ENCODE peak calls at places on chromosomes 5 and 9, in seven cellular contexts. S is HCT116, U is upper lobe of right lung, P is tibial nerve, O is fibroblast of lung, Y is fibroblast of mammary gland, W is neural progenitor cell. H is an unnamed sample.

GRCh38 chr9:100465270-100465669 is 7.7 kb upstream of the TMEFF1 start:
- DNase-seq in W (no peak), Y (no peak), P (no peak), U (no peak), O (no peak), S (no peak), H (no peak)

GRCh38 chr5:10111575-10111974 is 138.1 kb downstream of the ATPSCKMT start:
- DNase-seq in U (no peak), W (peak; percentile 54), O (peak; percentile 51), S (peak; percentile 21), P (no peak), Y (peak; percentile 54), H (peak; percentile 76)

GRCh38 chr5:181255836-181256578 is 4.9 kb downstream of the TRIM52 start:
- DNase-seq in P (no peak), U (no peak), W (no peak), O (peak; percentile 42), Y (no peak), S (no peak), H (no peak)

GRCh38 chr5:154782812-154783592 is 27.8 kb downstream of the LARP1 start:
- DNase-seq in U (no peak), P (no peak), O (no peak), S (no peak), Y (no peak), W (peak; percentile 33), H (no peak)

GRCh38 chr5:92652735-92653134 is 928.3 kb downstream of the NR2F1-AS1 start:
- DNase-seq in S (no peak), U (no peak), W (no peak), O (peak; percentile 74), Y (peak; percentile 79), P (no peak), H (no peak)

GRCh38 chr5:74035521-74035937 is 409.5 kb downstream of the ARHGEF28 start:
- DNase-seq in O (peak; percentile 74), P (peak; percentile 55), U (no peak), W (no peak), S (peak; percentile 36), Y (peak; percentile 91), H (peak; percentile 85)

GRCh38 chr5:90386099-90386710 is 23.4 kb downstream of the CETN3 start:
- DNase-seq in U (no peak), O (peak; percentile 42), Y (peak; percentile 35), W (no peak), S (peak; percentile 21), P (no peak), H (peak; percentile 53)

GRCh38 chr5:126503602-126504104 is 80.4 kb downstream of the GRAMD2B start:
- DNase-seq in S (no peak), W (no peak), P (peak; percentile 65), O (peak; percentile 60), U (no peak), Y (peak; percentile 77), H (peak; percentile 82)

GRCh38 chr5:132662925-132663770 is 5.2 kb downstream of the IL13 start:
- DNase-seq in S (no peak), U (no peak), P (no peak), Y (no peak), O (no peak), W (no peak), H (peak; percentile 14)

GRCh38 chr9:133056533-133056932 is 5.2 kb upstream of the CEL start:
- DNase-seq in U (no peak), O (no peak), P (no peak), Y (no peak), S (no peak), W (no peak), H (no peak)

GRCh38 chr5:34676409-34676808 is 20.3 kb downstream of the RAI14 start:
- DNase-seq in O (no peak), Y (peak; percentile 47), U (no peak), W (no peak), S (no peak), P (no peak), H (peak; percentile 40)

GRCh38 chr5:153513171-153513570 is 22.7 kb downstream of the GRIA1 start:
- DNase-seq in O (no peak), S (no peak), P (no peak), Y (peak; percentile 62), W (no peak), U (no peak), H (peak; percentile 51)

GRCh38 chr5:176573564-176574296 is 24.6 kb downstream of the CDHR2 start:
- DNase-seq in P (peak; percentile 74), U (peak; percentile 85), S (peak; percentile 32), W (peak; percentile 75), Y (peak; percentile 39), O (peak; percentile 46), H (peak; percentile 51)

GRCh38 chr9:131624636-131625241 is 79.4 kb downstream of the PRRT1B start:
- DNase-seq in P (no peak), U (no peak), S (no peak), W (no peak), O (peak; percentile 23), Y (peak; percentile 27), H (no peak)

GRCh38 chr5:59428391-59428790 is 465.1 kb downstream of the PDE4D start:
- DNase-seq in U (no peak), P (no peak), Y (no peak), W (no peak), S (no peak), O (no peak), H (no peak)

GRCh38 chr5:172380992-172381643 is 73.2 kb downstream of the SH3PXD2B start:
- DNase-seq in O (peak; percentile 78), U (peak; percentile 72), W (no peak), Y (peak; percentile 31), S (no peak), P (peak; percentile 67), H (no peak)

GRCh38 chr5:137352095-137352494 is 147.0 kb downstream of the SPOCK1 start:
- DNase-seq in W (no peak), S (no peak), U (no peak), P (no peak), O (no peak), Y (no peak), H (no peak)

GRCh38 chr5:124287813-124288212 is 458.6 kb downstream of the ZNF608 start:
- DNase-seq in Y (peak; percentile 4), O (no peak), S (no peak), U (no peak), W (no peak), P (no peak), H (no peak)

GRCh38 chr9:5949103-5949699 is 58.5 kb downstream of the MLANA start:
- DNase-seq in U (no peak), O (peak; percentile 8), P (no peak), Y (peak; percentile 49), S (no peak), W (no peak), H (peak; percentile 5)

GRCh38 chr5:32707394-32707997 is 3.6 kb upstream of the NPR3 start:
- DNase-seq in O (peak; percentile 63), P (no peak), W (peak; percentile 52), S (peak; percentile 21), U (no peak), Y (peak; percentile 52), H (peak; percentile 58)

GRCh38 chr9:136995772-136996308 is 528 bp downstream of the CLIC3 start:
- DNase-seq in W (no peak), P (no peak), U (peak; percentile 93), O (peak; percentile 39), S (no peak), Y (peak; percentile 17), H (no peak)

DNA sequence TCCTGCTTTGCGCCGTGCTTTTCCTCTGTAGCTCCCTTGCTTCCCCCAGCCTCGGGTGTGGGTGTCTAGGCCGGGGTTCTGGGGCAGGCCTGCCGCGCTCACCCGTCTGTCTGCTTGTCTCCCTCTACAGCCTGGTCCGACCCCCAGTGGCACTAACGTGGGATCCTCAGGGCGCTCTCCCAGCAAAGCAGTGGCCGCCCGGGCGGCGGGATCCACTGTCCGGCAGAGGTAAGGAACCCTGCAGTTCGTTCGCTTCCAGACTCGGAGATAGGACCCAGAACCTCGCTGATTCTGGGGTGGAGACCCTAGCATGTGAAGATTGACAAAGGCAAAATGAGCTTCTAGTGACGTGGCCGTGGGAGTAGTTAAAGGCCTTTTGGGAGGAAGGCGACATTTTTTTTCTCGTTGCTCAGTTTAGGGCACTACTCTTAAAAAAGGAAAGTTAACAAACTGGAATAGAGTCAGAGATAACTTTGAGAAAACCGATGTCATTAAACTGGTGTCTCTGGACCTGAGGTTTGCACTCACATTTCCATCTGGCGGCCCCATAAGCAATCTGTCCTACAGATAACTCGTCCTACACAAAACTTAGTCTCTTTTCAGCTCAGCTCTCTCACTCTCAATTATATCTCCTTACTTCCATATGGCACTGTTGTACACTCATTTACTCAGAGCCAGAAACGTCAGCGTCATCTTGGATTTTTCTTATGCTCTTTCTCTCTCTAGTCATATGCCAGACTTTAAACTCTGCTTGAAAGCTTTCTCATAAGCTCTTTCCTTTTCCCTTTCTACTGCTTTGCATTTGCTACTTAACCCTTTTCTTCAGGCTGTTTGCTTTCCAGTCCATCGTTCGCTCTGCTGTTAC is 566 bp downstream of the SEC61B start:
- DNase-seq in U (no peak), W (no peak), Y (peak; percentile 56), P (no peak), S (no peak), O (no peak), H (no peak)
- TF ChIP-seq CTCF in U (no peak), W (no peak), Y (no peak), P (no peak), S (no peak), O (no peak), H (no peak)

DNA sequence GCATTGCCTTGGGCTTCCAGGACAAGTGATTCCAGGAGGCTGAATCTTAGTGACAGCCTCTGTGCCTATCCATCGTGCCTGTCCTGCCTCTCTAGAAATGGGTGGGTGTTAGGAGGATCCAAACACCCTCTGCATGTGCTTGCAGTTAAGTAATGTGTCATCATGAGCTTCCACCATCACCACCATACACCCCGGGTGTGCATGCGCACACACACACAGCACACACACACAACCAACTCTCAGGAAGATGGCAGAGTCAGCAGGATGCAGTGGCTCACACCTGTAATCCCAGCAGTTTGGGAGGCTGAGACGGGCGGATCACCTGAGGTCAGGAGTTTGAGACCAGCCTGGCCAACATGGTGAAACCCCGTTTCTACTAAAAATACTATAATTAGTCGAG is 22.8 kb upstream of the CERCAM start:
- DNase-seq in Y (no peak), O (no peak), S (no peak), P (no peak), U (no peak), W (no peak), H (no peak)
- H3K4me3 ChIP-seq in Y (no peak overlapping the region), O (no peak overlapping the region), S (no peak overlapping the region), P (no peak overlapping the region), U (no peak overlapping the region), W (no peak overlapping the region), H (no peak overlapping the region)

DNA sequence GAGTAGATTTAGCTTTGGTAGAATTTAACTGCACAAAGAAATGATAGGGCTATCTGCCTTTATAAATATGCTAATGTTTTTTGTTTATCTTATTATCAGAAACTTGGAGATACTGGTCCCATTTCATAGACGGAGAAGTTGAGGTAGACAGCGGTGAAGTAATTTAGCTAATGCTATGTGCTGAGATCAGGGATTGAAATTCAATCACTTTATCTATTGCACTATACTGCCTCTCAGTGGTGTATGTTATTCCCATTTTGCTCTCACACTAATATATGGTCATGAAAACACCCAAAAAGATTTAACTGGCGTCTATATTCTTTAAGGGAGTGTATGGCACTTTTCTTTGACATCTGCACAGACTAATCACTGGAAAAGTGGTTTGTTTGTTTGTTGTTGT is 725.9 kb upstream of the WWC1 start:
- DNase-seq in Y (peak; percentile 43), P (no peak), O (peak; percentile 60), S (no peak), W (peak; percentile 16), U (no peak), H (peak; percentile 49)
- TF ChIP-seq CTCF in Y (peak; percentile 42), P (no peak), O (peak; percentile 46), S (peak; percentile 41), W (peak; percentile 50), U (peak; percentile 12), H (peak; percentile 44)

DNA sequence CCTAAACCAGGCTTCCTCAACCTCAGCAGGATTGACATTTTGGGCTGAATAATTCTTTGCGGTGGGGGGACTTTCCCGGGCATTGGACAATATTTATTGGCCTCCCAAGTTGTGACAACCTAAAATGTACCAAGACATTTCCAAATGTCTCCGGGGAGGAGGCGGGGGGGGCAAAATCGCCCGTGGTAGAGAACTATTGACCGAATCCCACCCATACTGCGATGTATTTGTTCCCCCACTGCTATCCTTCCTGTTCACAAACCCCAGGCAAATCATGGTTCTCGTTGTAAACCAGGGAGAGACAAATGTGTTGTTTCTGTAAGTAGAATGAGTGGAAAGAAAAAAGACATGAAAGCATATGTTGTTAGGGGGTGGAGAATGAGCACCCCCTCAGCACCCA is 141.8 kb downstream of the PSAT1 start:
- DNase-seq in S (no peak), Y (no peak), P (no peak), U (no peak), O (no peak), W (peak; percentile 46), H (no peak)
- H3K4me3 ChIP-seq in S (no peak overlapping the region), Y (no peak overlapping the region), P (no peak overlapping the region), U (no peak overlapping the region), O (no peak overlapping the region), W (peak overlapping the region; percentile 25), H (no peak overlapping the region)